ENCODE peak calls at places on chromosomes 5 and 9, in four cellular contexts. P is HS-5, H is KG1, M is T1000. C is an unnamed sample.

GRCh38 chr9:109239240-109239639 is 72.2 kb upstream of the FRRS1L start:
- DNase-seq in H (no peak), P (no peak), M (no peak), C (no peak)

GRCh38 chr5:139687656-139688055 is 39.5 kb downstream of the CXXC5 start:
- DNase-seq in H (no peak), P (no peak), M (no peak), C (peak)

GRCh38 chr5:34041247-34041972 is 1.6 kb downstream of the C1QTNF3 start:
- DNase-seq in M (no peak), H (no peak), P (no peak), C (no peak)

GRCh38 chr5:154179846-154180710 is 10.5 kb upstream of the GALNT10 start:
- DNase-seq in M (no peak), H (no peak), P (no peak), C (no peak)

GRCh38 chr5:96743065-96743768 is 64.5 kb downstream of the ERAP1 start:
- DNase-seq in M (no peak), H (no peak), P (no peak), C (no peak)

GRCh38 chr5:149586708-149587318 is 5.5 kb downstream of the ARHGEF37 start:
- DNase-seq in H (no peak), P (no peak), M (no peak), C (no peak)

GRCh38 chr9:22452415-22453010 is 5.9 kb downstream of the DMRTA1 start:
- DNase-seq in M (no peak), P (peak), H (peak), C (peak)

GRCh38 chr5:112833971-112834370 is 27.1 kb upstream of the SRP19 start:
- DNase-seq in M (no peak), P (no peak), H (no peak), C (no peak)

GRCh38 chr9:90033030-90033650 is 428.3 kb downstream of the GADD45G start:
- DNase-seq in P (no peak), H (no peak), M (no peak), C (no peak)

GRCh38 chr5:41748631-41749030 is 121.6 kb downstream of the OXCT1 start:
- DNase-seq in M (no peak), P (no peak), H (no peak), C (no peak)

GRCh38 chr5:30997681-30998080 is 195.8 kb upstream of the CDH6 start:
- DNase-seq in H (no peak), M (no peak), P (no peak), C (no peak)

GRCh38 chr9:96014078-96014477 is 138.6 kb downstream of the ERCC6L2 start:
- DNase-seq in M (no peak), P (no peak), H (no peak), C (no peak)